ENCODE peak calls at places on chromosomes 13 and 19, in four cellular contexts. L is GM12891; B is activated T-cell treated with anti-CD3 and anti-CD28 coated beads, Interleukin-2, amount 50 U/mL, for 72 hours; V is stimulated activated CD4-positive, alpha-beta T cell treated with anti-CD3 and anti-CD28 coated beads, Interleukin-1b, Interleukin-23, amount 100 ng/mL, for 1 hour. O is an unnamed sample.

GRCh38 chr13:27826379-27827353 is 34.4 kb downstream of the GSX1 start:
- DNase-seq in L (peak), B (peak), V (peak), O (peak)

GRCh38 chr19:29927944-29928669 is 13.9 kb upstream of the URI1 start:
- DNase-seq in L (no peak), B (no peak), V (no peak), O (peak)

GRCh38 chr19:49356382-49356781 is 5.8 kb downstream of the TEAD2 start:
- DNase-seq in L (no peak), B (no peak), V (no peak), O (no peak)

GRCh38 chr13:112447761-112448603 is 71.8 kb downstream of the SPACA7 start:
- DNase-seq in L (no peak), B (no peak), V (no peak), O (no peak)

GRCh38 chr19:3450796-3451411 is 29.4 kb downstream of the SMIM24 start:
- DNase-seq in L (no peak), B (no peak), V (no peak), O (no peak)

GRCh38 chr19:49930483-49931011 is 1.2 kb upstream of the NUP62 start:
- DNase-seq in L (no peak), B (no peak), V (no peak), O (no peak)

GRCh38 chr13:40539954-40540706 is 126.3 kb downstream of the FOXO1 start:
- DNase-seq in L (no peak), B (no peak), V (no peak), O (no peak)

GRCh38 chr13:100542546-100543156 is 45.9 kb downstream of the GGACT start:
- DNase-seq in L (peak), B (no peak), V (no peak), O (peak)

GRCh38 chr13:94061316-94061715 is 418.2 kb downstream of the DCT start:
- DNase-seq in L (no peak), B (no peak), V (no peak), O (no peak)

GRCh38 chr19:27974082-27974513 is 1238.9 kb downstream of the UQCRFS1 start:
- DNase-seq in L (no peak), B (peak), V (no peak), O (no peak)

GRCh38 chr13:101988140-101988539 is 413.7 kb downstream of the FGF14 start:
- DNase-seq in L (no peak), B (no peak), V (no peak), O (no peak)

GRCh38 chr13:44337581-44337980 is 36.0 kb upstream of the SERP2 start:
- DNase-seq in L (no peak), B (no peak), V (no peak), O (no peak)

GRCh38 chr13:22696433-22696832 is 484.3 kb upstream of the SGCG start:
- DNase-seq in L (no peak), B (no peak), V (no peak), O (no peak)

GRCh38 chr19:2982983-2983350 is 5.6 kb downstream of the TLE6 start:
- DNase-seq in L (no peak), B (no peak), V (no peak), O (no peak)

GRCh38 chr13:42991892-42992584 is at the start of gene EPSTI1:
- DNase-seq in L (peak), B (peak), V (peak), O (peak)

GRCh38 chr13:74210693-74211393 is 76.6 kb upstream of the KLF12 start:
- DNase-seq in L (no peak), B (no peak), V (no peak), O (no peak)

GRCh38 chr13:40275636-40276035 is 390.8 kb downstream of the FOXO1 start:
- DNase-seq in L (no peak), B (no peak), V (no peak), O (no peak)

GRCh38 chr19:2602391-2603181 is 99.9 kb downstream of the GNG7 start:
- DNase-seq in L (no peak), B (no peak), V (no peak), O (no peak)

GRCh38 chr13:111281751-111282311 is 38.6 kb upstream of the TEX29 start:
- DNase-seq in L (no peak), B (no peak), V (no peak), O (no peak)

GRCh38 chr13:113002891-113003290 is 33.9 kb downstream of the MCF2L start:
- DNase-seq in L (no peak), B (no peak), V (no peak), O (no peak)

GRCh38 chr19:50921391-50922315 is 10.5 kb upstream of the KLK4 start:
- DNase-seq in L (no peak), B (no peak), V (no peak), O (no peak)

GRCh38 chr13:111944171-111944583 is 122.8 kb upstream of the SOX1 start:
- DNase-seq in L (no peak), B (no peak), V (no peak), O (no peak)

GRCh38 chr19:18086590-18087138 is at the start of gene IL12RB1:
- DNase-seq in L (peak), B (peak), V (no peak), O (peak)

GRCh38 chr13:112171570-112171965 is 104.6 kb downstream of the SOX1 start:
- DNase-seq in L (no peak), B (no peak), V (no peak), O (no peak)

O was measured in GM18507.